ENCODE peak calls at places on chromosome 21, in five cellular contexts. One of them, this sample, is unnamed.

GRCh38 chr21:36630485-36631206 is 68.3 kb upstream of the SIM2 start:
- DNase-seq in nephron progenitor cell: peak
- DNase-seq in PC-9: peak
- DNase-seq in ELR: peak
- DNase-seq in C1 segment of cervical spinal cord: no peak
- DNase-seq in this sample: no peak

GRCh38 chr21:41065539-41065938 is 102.4 kb upstream of the BACE2 start:
- DNase-seq in nephron progenitor cell: no peak
- DNase-seq in PC-9: no peak
- DNase-seq in ELR: no peak
- DNase-seq in C1 segment of cervical spinal cord: no peak
- DNase-seq in this sample: no peak

GRCh38 chr21:33169360-33169759 is 60.4 kb upstream of the IFNAR2 start:
- DNase-seq in nephron progenitor cell: no peak
- DNase-seq in PC-9: no peak
- DNase-seq in ELR: no peak
- DNase-seq in C1 segment of cervical spinal cord: no peak
- DNase-seq in this sample: no peak

GRCh38 chr21:28899744-28900143 is 92.9 kb downstream of the LTN1 start:
- DNase-seq in nephron progenitor cell: no peak
- DNase-seq in PC-9: no peak
- DNase-seq in ELR: peak
- DNase-seq in C1 segment of cervical spinal cord: no peak
- DNase-seq in this sample: peak

GRCh38 chr21:38434913-38435533 is 63.3 kb downstream of the ERG start:
- DNase-seq in nephron progenitor cell: no peak
- DNase-seq in PC-9: no peak
- DNase-seq in ELR: peak
- DNase-seq in C1 segment of cervical spinal cord: no peak
- DNase-seq in this sample: no peak

GRCh38 chr21:43921602-43921978 is 56.6 kb downstream of the AGPAT3 start:
- DNase-seq in nephron progenitor cell: no peak
- DNase-seq in PC-9: no peak
- DNase-seq in ELR: no peak
- DNase-seq in C1 segment of cervical spinal cord: no peak
- DNase-seq in this sample: no peak

GRCh38 chr21:44578371-44579055 is 1.9 kb downstream of the KRTAP10-5 start:
- DNase-seq in nephron progenitor cell: no peak
- DNase-seq in PC-9: no peak
- DNase-seq in ELR: no peak
- DNase-seq in C1 segment of cervical spinal cord: no peak
- DNase-seq in this sample: no peak

GRCh38 chr21:46048926-46049889 is 48.7 kb upstream of the COL6A2 start:
- DNase-seq in nephron progenitor cell: no peak
- DNase-seq in PC-9: peak
- DNase-seq in ELR: peak
- DNase-seq in C1 segment of cervical spinal cord: no peak
- DNase-seq in this sample: peak

GRCh38 chr21:27739187-27739586 is 772.3 kb upstream of the ADAMTS5 start:
- DNase-seq in nephron progenitor cell: no peak
- DNase-seq in PC-9: no peak
- DNase-seq in ELR: no peak
- DNase-seq in C1 segment of cervical spinal cord: no peak
- DNase-seq in this sample: no peak

GRCh38 chr21:26782754-26783153 is 62.5 kb downstream of the ADAMTS1 start:
- DNase-seq in nephron progenitor cell: no peak
- DNase-seq in PC-9: no peak
- DNase-seq in ELR: no peak
- DNase-seq in C1 segment of cervical spinal cord: no peak
- DNase-seq in this sample: no peak

GRCh38 chr21:34190576-34191301 is 117.4 kb downstream of the MRPS6 start:
- DNase-seq in nephron progenitor cell: no peak
- DNase-seq in PC-9: no peak
- DNase-seq in ELR: no peak
- DNase-seq in C1 segment of cervical spinal cord: no peak
- DNase-seq in this sample: no peak

GRCh38 chr21:36297938-36298572 is 21.9 kb upstream of the MORC3 start:
- DNase-seq in nephron progenitor cell: no peak
- DNase-seq in PC-9: peak
- DNase-seq in ELR: peak
- DNase-seq in C1 segment of cervical spinal cord: peak
- DNase-seq in this sample: no peak

This sample was measured in AG04449.